ENCODE peak calls at places on chromosome 1, in ten cellular contexts. S, F, E, G, V, W, U, N, M and P are unnamed samples.

GRCh38 chr1:223761416-223761815 is 49.1 kb downstream of the CAPN2 start:
- DNase-seq in U (no peak), E (no peak), S (no peak), N (no peak), G (no peak), F (no peak), M (no peak), W (no peak), V (no peak), P (no peak)

GRCh38 chr1:37125295-37125694 is 91.0 kb upstream of the GRIK3 start:
- DNase-seq in G (no peak), U (no peak), V (no peak), W (no peak), S (no peak), F (no peak), M (no peak), N (no peak), E (no peak), P (no peak)

GRCh38 chr1:150257624-150258274 is at the start of gene CA14:
- DNase-seq in V (no peak), S (no peak), W (no peak), N (no peak), F (no peak), M (no peak), G (no peak), E (peak; percentile 58), U (peak; percentile 69), P (no peak)

GRCh38 chr1:9235123-9235513 is 544 bp downstream of the H6PD start:
- DNase-seq in E (no peak), V (no peak), U (no peak), M (no peak), N (peak; percentile 65), F (peak; percentile 72), W (no peak), G (no peak), S (peak; percentile 64), P (no peak)

GRCh38 chr1:89781494-89782126 is 39.2 kb upstream of the LRRC8D start:
- DNase-seq in N (no peak), W (peak; percentile 69), S (no peak), U (no peak), M (no peak), F (peak; percentile 19), G (peak; percentile 94), V (no peak), E (no peak), P (peak; percentile 81)

GRCh38 chr1:36366091-36366661 is 19.5 kb downstream of the STK40 start:
- DNase-seq in W (peak; percentile 71), G (peak; percentile 83), S (no peak), V (peak; percentile 73), F (peak; percentile 64), U (peak; percentile 57), M (no peak), N (peak; percentile 72), E (peak; percentile 69), P (no peak)

GRCh38 chr1:59008599-59009347 is 224.9 kb upstream of the JUN start:
- DNase-seq in M (no peak), F (peak; percentile 55), N (no peak), E (no peak), G (peak; percentile 32), V (no peak), U (no peak), W (no peak), S (peak; percentile 62), P (no peak)

GRCh38 chr1:26733982-26734381 is 38.2 kb downstream of the ARID1A start:
- DNase-seq in E (no peak), V (no peak), N (no peak), F (peak; percentile 93), G (peak; percentile 56), U (no peak), W (no peak), S (peak; percentile 81), M (peak; percentile 54), P (no peak)

GRCh38 chr1:33255347-33256311 is 663 bp upstream of the ZNF362 start:
- DNase-seq in V (peak; percentile 59), M (peak; percentile 73), N (peak; percentile 76), G (peak; percentile 65), E (peak; percentile 81), F (peak; percentile 41), W (peak; percentile 29), U (peak; percentile 64), S (peak; percentile 10), P (peak; percentile 23)

GRCh38 chr1:168386949-168387586 is 106.4 kb downstream of the TBX19 start:
- DNase-seq in W (peak; percentile 78), G (peak; percentile 83), U (peak; percentile 49), S (peak; percentile 48), V (no peak), M (peak; percentile 81), E (peak; percentile 52), F (peak; percentile 53), N (peak; percentile 10), P (no peak)

GRCh38 chr1:208252126-208252853 is 8.1 kb upstream of the PLXNA2 start:
- DNase-seq in U (no peak), W (no peak), G (no peak), M (no peak), S (peak; percentile 61), E (peak; percentile 57), V (no peak), N (no peak), F (no peak), P (no peak)

GRCh38 chr1:151401125-151401788 is 1.9 kb downstream of the PSMB4 start:
- DNase-seq in V (no peak), F (peak; percentile 10), E (no peak), N (no peak), S (peak; percentile 38), U (no peak), G (no peak), W (no peak), M (no peak), P (no peak)

GRCh38 chr1:161209790-161210409 is 5.2 kb upstream of the FCER1G start:
- DNase-seq in M (peak; percentile 76), S (peak; percentile 78), W (peak; percentile 74), V (peak; percentile 85), F (peak; percentile 75), N (peak; percentile 83), U (peak; percentile 83), G (peak; percentile 87), E (peak; percentile 75), P (no peak)

GRCh38 chr1:19454265-19455198 is 30.8 kb downstream of the CAPZB start:
- DNase-seq in G (no peak), V (no peak), N (no peak), U (no peak), W (no peak), E (peak; percentile 54), M (no peak), S (no peak), F (no peak), P (no peak)

GRCh38 chr1:147760481-147761260 is at the start of gene GJA5:
- DNase-seq in E (no peak), M (peak; percentile 69), W (no peak), F (no peak), N (no peak), S (peak; percentile 85), U (no peak), G (no peak), V (no peak), P (no peak)

GRCh38 chr1:15262711-15263110 is 15.7 kb downstream of the FHAD1 start:
- DNase-seq in U (no peak), V (no peak), F (no peak), G (no peak), N (no peak), S (no peak), E (no peak), M (no peak), W (no peak), P (no peak)

GRCh38 chr1:209839875-209840491 is 12.2 kb downstream of the UTP25 start:
- DNase-seq in W (no peak), E (no peak), M (peak; percentile 96), F (peak; percentile 95), G (peak; percentile 17), S (peak; percentile 95), N (no peak), V (no peak), U (no peak), P (no peak)

GRCh38 chr1:1208713-1209433 is 2.5 kb upstream of the TNFRSF18 start:
- DNase-seq in E (peak; percentile 25), W (peak; percentile 52), G (peak; percentile 86), N (no peak), S (peak; percentile 44), M (no peak), F (peak; percentile 66), V (no peak), U (peak; percentile 6), P (no peak)

GRCh38 chr1:30242722-30243465 is 480.5 kb downstream of the MATN1 start:
- DNase-seq in S (no peak), W (no peak), E (no peak), U (no peak), G (no peak), M (no peak), V (no peak), N (no peak), F (no peak), P (no peak)

GRCh38 chr1:183778006-183778405 is 26.9 kb upstream of the RGL1 start:
- DNase-seq in N (no peak), U (no peak), M (no peak), E (no peak), W (no peak), F (no peak), G (no peak), V (no peak), S (no peak), P (no peak)

GRCh38 chr1:32990887-32991286 is 26.3 kb upstream of the RNF19B start:
- DNase-seq in E (no peak), N (no peak), V (no peak), S (no peak), G (no peak), F (no peak), U (no peak), W (no peak), M (no peak), P (no peak)

GRCh38 chr1:1304331-1305299 is 3.1 kb downstream of the ACAP3 start:
- DNase-seq in S (peak; percentile 58), M (peak; percentile 81), U (peak; percentile 76), V (no peak), E (peak; percentile 85), N (peak; percentile 84), W (no peak), F (peak; percentile 77), G (no peak), P (no peak)

GRCh38 chr1:228377664-228378452 is 28.8 kb downstream of the TRIM11 start:
- DNase-seq in V (no peak), N (no peak), W (no peak), E (no peak), M (no peak), F (no peak), U (no peak), S (no peak), G (peak; percentile 27), P (no peak)

GRCh38 chr1:17653728-17654351 is 101.3 kb upstream of the ACTL8 start:
- DNase-seq in W (peak; percentile 11), V (peak; percentile 45), U (peak; percentile 71), N (peak; percentile 20), G (peak; percentile 50), S (peak; percentile 50), M (peak; percentile 30), E (peak; percentile 58), F (peak; percentile 44), P (no peak)

GRCh38 chr1:14259191-14259757 is 339.2 kb upstream of the KAZN start:
- DNase-seq in W (no peak), U (no peak), M (no peak), G (no peak), S (no peak), E (peak; percentile 89), F (peak; percentile 82), N (peak; percentile 69), V (no peak), P (no peak)

GRCh38 chr1:76690784-76691183 is 176.5 kb upstream of the ST6GALNAC5 start:
- DNase-seq in V (no peak), S (peak; percentile 6), W (no peak), N (no peak), U (no peak), M (no peak), F (no peak), E (no peak), G (no peak), P (no peak)

GRCh38 chr1:175920401-175920800 is 177.0 kb upstream of the TNR start:
- DNase-seq in V (no peak), M (no peak), S (no peak), F (no peak), U (no peak), N (no peak), W (no peak), E (no peak), G (no peak), P (no peak)

GRCh38 chr1:212669102-212669501 is 30.5 kb downstream of the BATF3 start:
- DNase-seq in G (peak; percentile 27), S (peak; percentile 56), U (no peak), V (peak; percentile 48), E (no peak), F (peak; percentile 31), W (no peak), N (no peak), M (no peak), P (no peak)